ENCODE peak calls at places on chromosomes 5 and 9, in four cellular contexts. One of them, this sample, is unnamed.

GRCh38 chr5:146564036-146564762 is 48.2 kb upstream of the GPR151 start:
- DNase-seq in NCI-H748 treated with DMSO at 0.1 percent for 48 hours: no peak
- DNase-seq in activated CD8-positive, alpha-beta T cell treated with anti-CD3 and anti-CD28 coated beads for 36 hours: no peak
- DNase-seq in immature natural killer cell: no peak
- DNase-seq in this sample: no peak

GRCh38 chr5:158039441-158039840 is 180.5 kb upstream of the CLINT1 start:
- DNase-seq in NCI-H748 treated with DMSO at 0.1 percent for 48 hours: no peak
- DNase-seq in activated CD8-positive, alpha-beta T cell treated with anti-CD3 and anti-CD28 coated beads for 36 hours: no peak
- DNase-seq in immature natural killer cell: no peak
- DNase-seq in this sample: no peak

GRCh38 chr9:80964374-80964773 is 725.0 kb downstream of the TLE1 start:
- DNase-seq in NCI-H748 treated with DMSO at 0.1 percent for 48 hours: no peak
- DNase-seq in activated CD8-positive, alpha-beta T cell treated with anti-CD3 and anti-CD28 coated beads for 36 hours: no peak
- DNase-seq in immature natural killer cell: no peak
- DNase-seq in this sample: no peak

GRCh38 chr9:92719028-92719647 is 45.5 kb downstream of the BICD2 start:
- DNase-seq in NCI-H748 treated with DMSO at 0.1 percent for 48 hours: no peak
- DNase-seq in activated CD8-positive, alpha-beta T cell treated with anti-CD3 and anti-CD28 coated beads for 36 hours: no peak
- DNase-seq in immature natural killer cell: no peak
- DNase-seq in this sample: no peak

GRCh38 chr5:131541071-131541470 is 94.0 kb downstream of the RAPGEF6 start:
- DNase-seq in NCI-H748 treated with DMSO at 0.1 percent for 48 hours: no peak
- DNase-seq in activated CD8-positive, alpha-beta T cell treated with anti-CD3 and anti-CD28 coated beads for 36 hours: no peak
- DNase-seq in immature natural killer cell: no peak
- DNase-seq in this sample: no peak

GRCh38 chr9:121538221-121538620 is 38.6 kb upstream of the GGTA1 start:
- DNase-seq in NCI-H748 treated with DMSO at 0.1 percent for 48 hours: no peak
- DNase-seq in activated CD8-positive, alpha-beta T cell treated with anti-CD3 and anti-CD28 coated beads for 36 hours: no peak
- DNase-seq in immature natural killer cell: no peak
- DNase-seq in this sample: no peak

GRCh38 chr5:31173621-31174020 is 19.9 kb upstream of the CDH6 start:
- DNase-seq in NCI-H748 treated with DMSO at 0.1 percent for 48 hours: no peak
- DNase-seq in activated CD8-positive, alpha-beta T cell treated with anti-CD3 and anti-CD28 coated beads for 36 hours: no peak
- DNase-seq in immature natural killer cell: no peak
- DNase-seq in this sample: no peak

GRCh38 chr9:14797442-14797841 is 74.9 kb upstream of the CER1 start:
- DNase-seq in NCI-H748 treated with DMSO at 0.1 percent for 48 hours: no peak
- DNase-seq in activated CD8-positive, alpha-beta T cell treated with anti-CD3 and anti-CD28 coated beads for 36 hours: no peak
- DNase-seq in immature natural killer cell: no peak
- DNase-seq in this sample: no peak

GRCh38 chr9:5389109-5389732 is 48.5 kb downstream of the PLGRKT start:
- DNase-seq in NCI-H748 treated with DMSO at 0.1 percent for 48 hours: no peak
- DNase-seq in activated CD8-positive, alpha-beta T cell treated with anti-CD3 and anti-CD28 coated beads for 36 hours: peak
- DNase-seq in immature natural killer cell: peak
- DNase-seq in this sample: peak

GRCh38 chr9:136110082-136111061 is 8.3 kb downstream of the TMEM250 start:
- DNase-seq in NCI-H748 treated with DMSO at 0.1 percent for 48 hours: no peak
- DNase-seq in activated CD8-positive, alpha-beta T cell treated with anti-CD3 and anti-CD28 coated beads for 36 hours: peak
- DNase-seq in immature natural killer cell: peak
- DNase-seq in this sample: no peak

GRCh38 chr9:21121595-21122251 is 19.9 kb downstream of the IFNW1 start:
- DNase-seq in NCI-H748 treated with DMSO at 0.1 percent for 48 hours: no peak
- DNase-seq in activated CD8-positive, alpha-beta T cell treated with anti-CD3 and anti-CD28 coated beads for 36 hours: peak
- DNase-seq in immature natural killer cell: no peak
- DNase-seq in this sample: no peak

GRCh38 chr9:126475933-126476555 is 137.7 kb upstream of the LMX1B start:
- DNase-seq in NCI-H748 treated with DMSO at 0.1 percent for 48 hours: no peak
- DNase-seq in activated CD8-positive, alpha-beta T cell treated with anti-CD3 and anti-CD28 coated beads for 36 hours: no peak
- DNase-seq in immature natural killer cell: no peak
- DNase-seq in this sample: no peak

GRCh38 chr9:108212179-108212578 is 643.6 kb downstream of the ACTL7B start:
- DNase-seq in NCI-H748 treated with DMSO at 0.1 percent for 48 hours: no peak
- DNase-seq in activated CD8-positive, alpha-beta T cell treated with anti-CD3 and anti-CD28 coated beads for 36 hours: no peak
- DNase-seq in immature natural killer cell: no peak
- DNase-seq in this sample: no peak

GRCh38 chr5:76714771-76715483 is 999 bp upstream of the F2R start:
- DNase-seq in NCI-H748 treated with DMSO at 0.1 percent for 48 hours: no peak
- DNase-seq in activated CD8-positive, alpha-beta T cell treated with anti-CD3 and anti-CD28 coated beads for 36 hours: peak
- DNase-seq in immature natural killer cell: no peak
- DNase-seq in this sample: no peak

GRCh38 chr5:131786900-131787692 is 9.7 kb downstream of the FNIP1 start:
- DNase-seq in NCI-H748 treated with DMSO at 0.1 percent for 48 hours: no peak
- DNase-seq in activated CD8-positive, alpha-beta T cell treated with anti-CD3 and anti-CD28 coated beads for 36 hours: no peak
- DNase-seq in immature natural killer cell: no peak
- DNase-seq in this sample: no peak

GRCh38 chr9:117927354-117927753 is 223.2 kb downstream of the TLR4 start:
- DNase-seq in NCI-H748 treated with DMSO at 0.1 percent for 48 hours: peak
- DNase-seq in activated CD8-positive, alpha-beta T cell treated with anti-CD3 and anti-CD28 coated beads for 36 hours: no peak
- DNase-seq in immature natural killer cell: no peak
- DNase-seq in this sample: no peak

GRCh38 chr9:137832830-137833590 is 44.6 kb upstream of the CACNA1B start:
- DNase-seq in NCI-H748 treated with DMSO at 0.1 percent for 48 hours: no peak
- DNase-seq in activated CD8-positive, alpha-beta T cell treated with anti-CD3 and anti-CD28 coated beads for 36 hours: no peak
- DNase-seq in immature natural killer cell: no peak
- DNase-seq in this sample: no peak

GRCh38 chr5:148790545-148791333 is 35.7 kb upstream of the ADRB2 start:
- DNase-seq in NCI-H748 treated with DMSO at 0.1 percent for 48 hours: no peak
- DNase-seq in activated CD8-positive, alpha-beta T cell treated with anti-CD3 and anti-CD28 coated beads for 36 hours: no peak
- DNase-seq in immature natural killer cell: no peak
- DNase-seq in this sample: no peak

GRCh38 chr5:72633649-72634048 is 126.4 kb upstream of the ZNF366 start:
- DNase-seq in NCI-H748 treated with DMSO at 0.1 percent for 48 hours: no peak
- DNase-seq in activated CD8-positive, alpha-beta T cell treated with anti-CD3 and anti-CD28 coated beads for 36 hours: no peak
- DNase-seq in immature natural killer cell: no peak
- DNase-seq in this sample: no peak

GRCh38 chr9:107894572-107895261 is 405.1 kb upstream of the KLF4 start:
- DNase-seq in NCI-H748 treated with DMSO at 0.1 percent for 48 hours: no peak
- DNase-seq in activated CD8-positive, alpha-beta T cell treated with anti-CD3 and anti-CD28 coated beads for 36 hours: no peak
- DNase-seq in immature natural killer cell: no peak
- DNase-seq in this sample: no peak

GRCh38 chr9:126860077-126860756 is at the start of gene ZBTB34:
- DNase-seq in NCI-H748 treated with DMSO at 0.1 percent for 48 hours: peak
- DNase-seq in activated CD8-positive, alpha-beta T cell treated with anti-CD3 and anti-CD28 coated beads for 36 hours: peak
- DNase-seq in immature natural killer cell: peak
- DNase-seq in this sample: peak

GRCh38 chr9:107390319-107390718 is 99.2 kb downstream of the KLF4 start:
- DNase-seq in NCI-H748 treated with DMSO at 0.1 percent for 48 hours: no peak
- DNase-seq in activated CD8-positive, alpha-beta T cell treated with anti-CD3 and anti-CD28 coated beads for 36 hours: no peak
- DNase-seq in immature natural killer cell: no peak
- DNase-seq in this sample: no peak

GRCh38 chr9:133066181-133066983 is 4.6 kb downstream of the CEL start:
- DNase-seq in NCI-H748 treated with DMSO at 0.1 percent for 48 hours: no peak
- DNase-seq in activated CD8-positive, alpha-beta T cell treated with anti-CD3 and anti-CD28 coated beads for 36 hours: no peak
- DNase-seq in immature natural killer cell: no peak
- DNase-seq in this sample: no peak

GRCh38 chr5:124746252-124746915 is at the start of gene ZNF608:
- DNase-seq in NCI-H748 treated with DMSO at 0.1 percent for 48 hours: peak
- DNase-seq in activated CD8-positive, alpha-beta T cell treated with anti-CD3 and anti-CD28 coated beads for 36 hours: no peak
- DNase-seq in immature natural killer cell: no peak
- DNase-seq in this sample: no peak

GRCh38 chr5:103808464-103809106 is 246.0 kb upstream of the NUDT12 start:
- DNase-seq in NCI-H748 treated with DMSO at 0.1 percent for 48 hours: peak
- DNase-seq in activated CD8-positive, alpha-beta T cell treated with anti-CD3 and anti-CD28 coated beads for 36 hours: peak
- DNase-seq in immature natural killer cell: no peak
- DNase-seq in this sample: no peak

GRCh38 chr5:8070138-8070537 is 201.2 kb downstream of the MTRR start:
- DNase-seq in NCI-H748 treated with DMSO at 0.1 percent for 48 hours: no peak
- DNase-seq in activated CD8-positive, alpha-beta T cell treated with anti-CD3 and anti-CD28 coated beads for 36 hours: no peak
- DNase-seq in immature natural killer cell: no peak
- DNase-seq in this sample: no peak

GRCh38 chr9:16191237-16191636 is 638.4 kb downstream of the CCDC171 start:
- DNase-seq in NCI-H748 treated with DMSO at 0.1 percent for 48 hours: no peak
- DNase-seq in activated CD8-positive, alpha-beta T cell treated with anti-CD3 and anti-CD28 coated beads for 36 hours: no peak
- DNase-seq in immature natural killer cell: no peak
- DNase-seq in this sample: no peak

GRCh38 chr5:157280927-157281326 is 15.0 kb downstream of the CYFIP2 start:
- DNase-seq in NCI-H748 treated with DMSO at 0.1 percent for 48 hours: no peak
- DNase-seq in activated CD8-positive, alpha-beta T cell treated with anti-CD3 and anti-CD28 coated beads for 36 hours: no peak
- DNase-seq in immature natural killer cell: no peak
- DNase-seq in this sample: no peak

GRCh38 chr5:134551891-134552290 is 26.4 kb downstream of the JADE2 start:
- DNase-seq in NCI-H748 treated with DMSO at 0.1 percent for 48 hours: no peak
- DNase-seq in activated CD8-positive, alpha-beta T cell treated with anti-CD3 and anti-CD28 coated beads for 36 hours: no peak
- DNase-seq in immature natural killer cell: no peak
- DNase-seq in this sample: no peak